ENCODE peak calls at places on chromosomes 5 and 9, in seven cellular contexts. Z is heart left ventricle, N is lung, I is endothelial cell of umbilical vein, P is psoas muscle, M is cardiac muscle cell, H is HCT116. D is an unnamed sample.

GRCh38 chr9:109110326-109111014 is 9.3 kb downstream of the TMEM245 start:
- DNase-seq in Z (no peak), N (no peak), I (peak; percentile 89), P (no peak), M (no peak), H (peak; percentile 54), D (peak; percentile 57)

GRCh38 chr5:28402590-28403301 is 1364.4 kb upstream of the CDH9 start:
- DNase-seq in Z (no peak), N (no peak), I (no peak), P (no peak), M (peak; percentile 3), H (no peak), D (no peak)

GRCh38 chr5:173902743-173903142 is 14.6 kb downstream of the CPEB4 start:
- DNase-seq in Z (no peak), N (no peak), I (peak; percentile 74), P (no peak), M (no peak), H (no peak), D (no peak)

GRCh38 chr5:1449081-1449630 is 3.9 kb upstream of the SLC6A3 start:
- DNase-seq in Z (no peak), N (no peak), I (no peak), P (no peak), M (no peak), H (no peak), D (no peak)

GRCh38 chr5:122907238-122907637 is 61.8 kb downstream of the SNX24 start:
- DNase-seq in Z (no peak), N (no peak), I (no peak), P (no peak), M (no peak), H (no peak), D (peak; percentile 96)

GRCh38 chr5:59674763-59675162 is 218.8 kb downstream of the PDE4D start:
- DNase-seq in Z (no peak), N (no peak), I (no peak), P (no peak), M (no peak), H (no peak), D (peak; percentile 28)

GRCh38 chr5:35202319-35203111 is 27.8 kb downstream of the PRLR start:
- DNase-seq in Z (peak; percentile 13), N (peak; percentile 56), I (peak; percentile 29), P (no peak), M (peak; percentile 45), H (peak; percentile 36), D (peak; percentile 31)

GRCh38 chr9:121296213-121297127 is 28.5 kb downstream of the GSN start:
- DNase-seq in Z (no peak), N (no peak), I (no peak), P (no peak), M (no peak), H (no peak), D (no peak)

GRCh38 chr5:143216211-143216610 is 187.3 kb downstream of the NR3C1 start:
- DNase-seq in Z (no peak), N (no peak), I (no peak), P (no peak), M (no peak), H (no peak), D (no peak)

GRCh38 chr9:135787317-135787716 is 85.3 kb downstream of the KCNT1 start:
- DNase-seq in Z (no peak), N (no peak), I (no peak), P (no peak), M (no peak), H (no peak), D (no peak)

GRCh38 chr5:179908528-179908927 is 831 bp upstream of the TBC1D9B start:
- DNase-seq in Z (no peak), N (no peak), I (no peak), P (peak; percentile 48), M (peak; percentile 27), H (no peak), D (no peak)

GRCh38 chr9:132946624-132947295 is 2.3 kb upstream of the TSC1 start:
- DNase-seq in Z (peak; percentile 15), N (no peak), I (no peak), P (no peak), M (peak; percentile 54), H (no peak), D (peak; percentile 67)

GRCh38 chr9:35203531-35203930 is 41.7 kb downstream of the UNC13B start:
- DNase-seq in Z (no peak), N (no peak), I (no peak), P (no peak), M (no peak), H (no peak), D (no peak)

GRCh38 chr9:130451509-130452388 is 7.0 kb downstream of the ASS1 start:
- DNase-seq in Z (peak; percentile 89), N (peak; percentile 89), I (peak; percentile 93), P (peak; percentile 83), M (peak; percentile 94), H (no peak), D (peak; percentile 98)

GRCh38 chr5:80181618-80182211 is 74.1 kb downstream of the SERINC5 start:
- DNase-seq in Z (no peak), N (peak; percentile 80), I (no peak), P (no peak), M (no peak), H (peak; percentile 88), D (peak; percentile 68)

GRCh38 chr9:15081021-15081753 is 171.0 kb upstream of the FREM1 start:
- DNase-seq in Z (no peak), N (no peak), I (no peak), P (no peak), M (no peak), H (no peak), D (no peak)

GRCh38 chr9:128556915-128557634 is 4.7 kb downstream of the SPTAN1 start:
- DNase-seq in Z (no peak), N (no peak), I (peak; percentile 38), P (no peak), M (no peak), H (no peak), D (no peak)

DNA sequence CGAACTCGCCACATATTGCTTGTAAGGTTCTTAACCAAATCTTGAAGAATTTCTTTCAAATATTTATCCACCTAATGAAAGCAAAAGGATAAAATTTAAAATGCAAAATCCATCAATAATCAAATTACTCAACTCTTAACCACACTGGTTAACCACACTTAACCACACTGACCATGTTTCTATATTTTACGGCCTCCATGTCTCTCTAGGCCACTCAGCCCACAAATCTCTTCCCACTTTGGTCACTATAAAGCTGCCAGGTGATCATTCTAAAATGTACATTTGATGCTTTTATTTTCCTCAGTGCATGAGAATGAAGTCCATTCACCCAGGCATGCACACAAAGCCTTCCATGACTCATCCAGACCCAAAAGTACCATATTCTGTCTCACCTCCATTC is 56.4 kb upstream of the OR2K2 start:
- DNase-seq in Z (no peak), N (no peak), I (no peak), P (no peak), M (no peak), H (no peak), D (no peak)
- H3K27ac ChIP-seq in Z (no peak overlapping the region), N (no peak overlapping the region), I (no peak overlapping the region), P (no peak overlapping the region), M (no peak overlapping the region), H (no peak overlapping the region), D (no peak overlapping the region)

DNA sequence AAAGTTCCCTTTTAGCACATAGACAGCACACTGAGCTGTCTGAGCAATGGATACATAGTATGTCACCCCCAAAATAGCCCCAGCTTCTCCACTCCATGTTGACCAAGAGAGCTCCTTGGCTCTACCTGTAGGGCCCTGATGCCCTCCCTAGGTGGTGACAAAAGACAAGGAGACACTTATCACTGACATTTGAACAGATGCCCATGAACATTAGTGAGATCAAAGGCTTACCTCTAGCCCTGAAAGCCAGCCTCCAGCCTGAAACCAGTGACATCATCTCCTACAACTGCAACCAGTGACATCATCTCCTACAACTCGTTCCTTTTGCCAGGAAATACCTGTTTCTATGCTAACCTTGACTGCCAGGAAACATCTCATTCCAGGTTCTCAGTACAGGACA is 122.7 kb downstream of the FSTL4 start:
- DNase-seq in Z (no peak), N (no peak), I (no peak), P (no peak), M (no peak), H (peak; percentile 47), D (peak; percentile 15)
- TF ChIP-seq CTCF in Z (no peak), N (no peak), I (no peak), P (no peak), M (no peak), H (peak; percentile 35), D (no peak)

GRCh38 chr5:139384591-139385051 is 1.5 kb upstream of the SLC23A1 start:
- DNase-seq in Z (no peak), N (no peak), I (no peak), P (no peak), M (no peak), H (no peak), D (no peak)
- H3K27ac ChIP-seq in Z (peak overlapping the region; percentile 26), N (no peak overlapping the region), I (no peak overlapping the region), P (peak overlapping the region; percentile 7), M (no peak overlapping the region), H (no peak overlapping the region), D (peak overlapping the region; percentile 68)

GRCh38 chr5:60958712-60959111 is 13.7 kb downstream of the NDUFAF2 start:
- DNase-seq in Z (no peak), N (no peak), I (no peak), P (no peak), M (no peak), H (no peak), D (no peak)

GRCh38 chr5:60961685-60962084 is 16.7 kb downstream of the NDUFAF2 start:
- DNase-seq in Z (no peak), N (no peak), I (no peak), P (no peak), M (no peak), H (no peak), D (no peak)

GRCh38 chr5:60959156-60959555 is 14.2 kb downstream of the NDUFAF2 start:
- DNase-seq in Z (no peak), N (no peak), I (peak; percentile 56), P (no peak), M (no peak), H (peak; percentile 21), D (peak; percentile 29)

GRCh38 chr5:60958088-60958487 is 13.1 kb downstream of the NDUFAF2 start:
- DNase-seq in Z (no peak), N (no peak), I (no peak), P (no peak), M (no peak), H (no peak), D (no peak)

GRCh38 chr5:60960591-60960990 is 15.6 kb downstream of the NDUFAF2 start:
- DNase-seq in Z (no peak), N (no peak), I (peak; percentile 40), P (no peak), M (peak; percentile 5), H (peak; percentile 6), D (peak; percentile 21)
- TF ChIP-seq CTCF in Z (no peak), N (no peak), I (peak; percentile 45), P (peak; percentile 42), M (peak; percentile 70), H (peak; percentile 60), D (peak; percentile 79)

DNA sequence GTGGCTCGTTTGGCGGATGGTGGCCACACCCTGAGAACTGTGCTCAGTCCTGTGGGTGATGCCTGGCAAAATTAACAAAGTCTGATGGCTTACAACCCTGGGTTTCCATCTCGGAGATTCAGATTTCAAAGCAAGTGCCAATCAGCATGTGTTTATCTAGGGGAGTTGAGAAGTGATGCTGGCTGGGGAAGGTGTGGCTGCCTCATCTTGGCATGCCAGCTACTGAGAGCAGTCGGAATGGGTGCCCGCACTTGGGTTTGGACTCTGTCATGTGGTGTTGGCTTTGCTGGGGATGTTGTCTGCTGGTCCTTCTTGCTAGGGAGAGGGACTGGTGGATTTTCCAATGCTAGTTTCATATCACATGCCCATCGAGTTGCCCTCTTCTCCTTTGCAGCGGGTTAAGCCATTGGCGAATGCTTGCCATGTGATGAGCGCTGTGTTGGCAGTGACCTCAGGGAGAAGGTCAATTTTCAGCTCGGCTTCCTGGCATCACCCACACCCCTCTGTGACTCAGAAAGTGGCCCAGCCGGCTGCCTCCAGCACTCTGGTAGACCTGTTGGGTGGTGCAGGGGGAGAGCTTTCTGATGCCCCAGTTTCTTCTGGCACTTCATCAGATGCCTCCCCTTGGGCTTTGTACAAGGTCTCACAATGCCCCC is 77.0 kb upstream of the PITX1 start:
- DNase-seq in Z (no peak), N (no peak), I (no peak), P (peak; percentile 61), M (no peak), H (no peak), D (peak; percentile 92)
- H3K27ac ChIP-seq in Z (no peak overlapping the region), N (no peak overlapping the region), I (no peak overlapping the region), P (peak overlapping the region; percentile 73), M (no peak overlapping the region), H (no peak overlapping the region), D (peak overlapping the region; percentile 79)

D was measured in RWPE1.